ENCODE peak calls at places on chromosomes 16 and 17, in four cellular contexts. N, E, R and O are unnamed samples.

GRCh38 chr16:3192476-3193019 is 4.5 kb downstream of the OR1F1 start:
- DNase-seq in N (no peak), E (no peak), R (no peak), O (no peak)

GRCh38 chr17:81049372-81049911 is 14.5 kb downstream of the BAIAP2 start:
- DNase-seq in N (peak), E (no peak), R (peak), O (no peak)

GRCh38 chr17:78716814-78717393 is 65.2 kb downstream of the CYTH1 start:
- DNase-seq in N (no peak), E (peak), R (no peak), O (peak)

GRCh38 chr17:37107406-37108083 is 158.8 kb downstream of the AATF start:
- DNase-seq in N (no peak), E (no peak), R (no peak), O (peak)

GRCh38 chr17:17555151-17555550 is 36.4 kb downstream of the PEMT start:
- DNase-seq in N (no peak), E (no peak), R (no peak), O (no peak)

GRCh38 chr17:28338056-28338768 is 2.7 kb downstream of the TNFAIP1 start:
- DNase-seq in N (no peak), E (no peak), R (no peak), O (no peak)

GRCh38 chr17:54085934-54086333 is 263.2 kb downstream of the KIF2B start:
- DNase-seq in N (no peak), E (no peak), R (no peak), O (no peak)

GRCh38 chr16:89350701-89351380 is 133.3 kb downstream of the ZNF778 start:
- DNase-seq in N (no peak), E (no peak), R (no peak), O (no peak)

GRCh38 chr16:19502395-19503131 is 19.3 kb downstream of the GDE1 start:
- DNase-seq in N (peak), E (peak), R (no peak), O (peak)

GRCh38 chr16:19499006-19499405 is 22.9 kb downstream of the GDE1 start:
- DNase-seq in N (no peak), E (no peak), R (no peak), O (no peak)

GRCh38 chr16:19499481-19499880 is 22.4 kb downstream of the GDE1 start:
- DNase-seq in N (no peak), E (no peak), R (no peak), O (no peak)

DNA sequence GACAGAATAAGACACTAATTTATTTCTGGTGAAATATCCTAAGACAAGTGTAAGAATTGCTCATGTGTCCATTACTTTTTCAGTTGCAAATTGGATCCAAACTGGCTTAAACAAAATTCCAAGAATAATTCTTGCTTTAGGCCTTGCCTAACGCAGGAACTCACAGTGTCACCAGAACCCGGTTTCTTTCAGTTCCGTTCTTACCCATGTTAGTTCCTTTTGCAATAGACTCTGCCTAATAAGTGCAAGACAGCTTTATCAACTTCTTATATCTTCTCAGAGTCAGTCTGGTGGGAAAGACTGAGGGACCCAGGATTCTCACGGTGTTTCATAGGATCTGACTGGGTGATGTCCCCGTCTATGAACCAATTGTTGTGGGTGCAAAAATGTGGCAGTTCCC is 24.7 kb downstream of the GDE1 start:
- DNase-seq in N (no peak), E (no peak), R (no peak), O (no peak)
- TF ChIP-seq POLR2A in N (no peak), E (no peak), R (no peak), O (no peak)

DNA sequence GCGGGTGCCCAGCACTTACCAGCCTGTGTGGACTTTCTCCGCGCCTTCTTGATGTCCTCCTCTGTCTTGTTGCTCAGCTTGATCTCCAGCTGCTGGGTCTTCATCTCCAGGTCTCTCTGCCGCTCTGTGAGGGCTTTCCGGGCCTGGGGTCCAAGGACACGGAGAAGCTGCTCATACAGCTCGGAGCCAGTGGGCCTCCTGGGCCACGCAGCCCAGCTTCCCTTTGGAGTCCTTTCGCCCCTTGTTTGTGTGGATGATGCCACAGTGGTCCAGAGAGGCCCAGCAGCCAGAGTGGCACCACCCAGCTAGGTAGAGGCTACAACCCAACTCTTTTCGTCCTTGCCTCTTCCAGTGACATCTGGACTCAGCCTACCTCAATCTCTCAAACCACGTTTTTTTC is 20.4 kb upstream of the RCVRN start:
- DNase-seq in N (no peak), E (no peak), R (no peak), O (no peak)
- TF ChIP-seq POLR2A in N (no peak), E (no peak), R (no peak), O (no peak)

GRCh38 chr16:69921125-69921524 is 30.0 kb upstream of the CLEC18A start:
- DNase-seq in N (no peak), E (no peak), R (no peak), O (no peak)

GRCh38 chr16:69917739-69918138 is 33.4 kb upstream of the CLEC18A start:
- DNase-seq in N (no peak), E (peak), R (no peak), O (peak)

GRCh38 chr16:69916445-69916844 is 34.7 kb upstream of the CLEC18A start:
- DNase-seq in N (no peak), E (no peak), R (no peak), O (no peak)

GRCh38 chr16:69917311-69917710 is 33.8 kb upstream of the CLEC18A start:
- DNase-seq in N (no peak), E (no peak), R (no peak), O (no peak)

DNA sequence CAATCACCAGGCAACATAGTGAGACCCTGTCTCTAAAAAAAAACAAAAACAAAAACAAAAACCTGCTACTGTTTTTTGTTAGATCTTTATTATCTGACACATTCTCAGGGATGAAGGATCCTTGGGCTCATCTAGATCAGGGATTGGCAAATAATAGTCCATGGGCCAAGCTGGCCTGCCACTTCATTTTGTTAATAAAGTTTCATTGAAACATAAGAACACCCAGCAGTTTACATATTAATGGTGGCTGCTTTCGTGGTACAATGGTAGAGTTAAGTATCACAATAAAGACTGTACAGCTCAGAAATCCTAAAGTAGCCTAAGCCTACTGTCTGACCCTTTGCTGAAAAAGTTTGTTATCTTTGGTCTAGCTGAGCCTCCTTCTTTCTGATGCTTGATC is 32.9 kb upstream of the CLEC18A start:
- DNase-seq in N (no peak), E (no peak), R (no peak), O (no peak)
- TF ChIP-seq POLR2A in N (no peak), E (no peak), R (no peak), O (no peak)

DNA sequence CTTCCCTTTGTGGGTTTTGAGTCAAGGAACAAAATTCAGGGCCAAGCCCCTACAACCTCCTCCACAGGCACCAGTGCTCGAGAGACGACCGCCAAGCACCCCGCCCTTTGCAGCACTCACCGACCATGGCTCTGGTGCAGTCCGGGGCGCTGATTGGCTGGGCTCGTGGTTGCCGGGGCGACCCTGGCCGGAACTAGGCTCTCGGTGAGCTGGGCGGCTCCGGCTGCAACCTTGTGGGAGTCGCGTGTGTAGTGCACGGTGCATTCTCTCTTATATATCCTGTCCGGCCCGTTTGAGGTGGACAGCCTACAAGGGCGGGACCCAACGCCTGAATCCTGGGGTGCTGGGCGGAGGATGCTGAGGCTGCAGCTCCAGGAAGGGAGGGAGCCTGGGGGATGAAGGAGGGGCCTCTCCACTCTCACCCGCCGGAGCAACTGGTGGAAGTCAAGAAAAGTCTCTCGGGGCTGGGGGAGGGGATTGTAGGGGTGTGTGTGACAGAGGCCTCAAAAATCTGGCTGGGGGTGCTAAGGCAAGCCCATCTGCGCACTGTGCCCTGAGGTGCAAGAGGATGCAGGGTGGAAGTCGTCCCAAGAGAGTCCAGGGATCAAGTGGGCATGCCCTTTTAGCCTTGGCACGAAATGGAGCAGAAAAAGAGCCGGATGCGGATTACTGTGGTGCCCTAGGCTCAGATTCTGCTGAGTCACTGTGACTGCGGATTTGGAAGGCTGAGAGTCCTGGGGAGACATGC is at the start of gene NQO1:
- DNase-seq in N (peak), E (peak), R (peak), O (peak)
- TF ChIP-seq POLR2A in N (peak), E (no peak), R (peak), O (peak)

GRCh38 chr17:82458885-82459424 is 414 bp downstream of the NARF start:
- DNase-seq in N (peak), E (no peak), R (no peak), O (peak)

GRCh38 chr17:82463391-82463790 is 4.8 kb downstream of the NARF start:
- DNase-seq in N (no peak), E (no peak), R (no peak), O (no peak)

GRCh38 chr17:82463881-82464566 is 5.5 kb downstream of the NARF start:
- DNase-seq in N (no peak), E (no peak), R (no peak), O (no peak)

GRCh38 chr17:82464567-82464929 is 6.0 kb downstream of the NARF start:
- DNase-seq in N (no peak), E (no peak), R (no peak), O (no peak)

GRCh38 chr17:82461827-82462524 is 3.4 kb downstream of the NARF start:
- DNase-seq in N (no peak), E (no peak), R (no peak), O (no peak)
- TF ChIP-seq POLR2A in N (no peak), E (no peak), R (no peak), O (no peak)